ENCODE peak calls at places on chromosomes 3 and 15, in seven cellular contexts. R, C, P, X, S, V and B are unnamed samples.

GRCh38 chr3:123635220-123635619 is 50.4 kb upstream of the HACD2 start:
- DNase-seq in S (peak), C (no peak), X (no peak), P (no peak), V (peak), R (no peak), B (no peak)

GRCh38 chr3:157444789-157445188 is 8.1 kb downstream of the PTX3 start:
- DNase-seq in P (no peak), X (no peak), R (no peak), V (no peak), S (no peak), C (no peak), B (no peak)

GRCh38 chr3:11096266-11097135 is 57.8 kb upstream of the HRH1 start:
- DNase-seq in V (peak), C (peak), S (peak), R (no peak), X (no peak), P (peak), B (peak)

GRCh38 chr3:634511-634910 is 437.9 kb downstream of the CHL1 start:
- DNase-seq in C (no peak), P (no peak), X (no peak), V (no peak), S (no peak), R (no peak), B (no peak)

GRCh38 chr3:169497567-169498257 is 165.8 kb downstream of the MECOM start:
- DNase-seq in C (peak), R (no peak), P (no peak), S (peak), X (no peak), V (no peak), B (peak)

GRCh38 chr15:42364529-42364928 is 5.2 kb downstream of the CAPN3 start:
- DNase-seq in X (no peak), R (no peak), S (no peak), V (no peak), C (no peak), P (no peak), B (no peak)

GRCh38 chr15:74420193-74420905 is 13.4 kb downstream of the SEMA7A start:
- DNase-seq in V (no peak), X (no peak), P (no peak), C (peak), S (no peak), R (peak), B (no peak)

GRCh38 chr3:189824629-189825312 is 193.6 kb downstream of the TP63 start:
- DNase-seq in V (no peak), R (no peak), X (no peak), P (no peak), C (peak), S (peak), B (peak)

GRCh38 chr3:34995771-34996430 is 643.4 kb upstream of the ARPP21 start:
- DNase-seq in X (no peak), S (no peak), C (no peak), V (no peak), R (no peak), P (no peak), B (no peak)

DNA sequence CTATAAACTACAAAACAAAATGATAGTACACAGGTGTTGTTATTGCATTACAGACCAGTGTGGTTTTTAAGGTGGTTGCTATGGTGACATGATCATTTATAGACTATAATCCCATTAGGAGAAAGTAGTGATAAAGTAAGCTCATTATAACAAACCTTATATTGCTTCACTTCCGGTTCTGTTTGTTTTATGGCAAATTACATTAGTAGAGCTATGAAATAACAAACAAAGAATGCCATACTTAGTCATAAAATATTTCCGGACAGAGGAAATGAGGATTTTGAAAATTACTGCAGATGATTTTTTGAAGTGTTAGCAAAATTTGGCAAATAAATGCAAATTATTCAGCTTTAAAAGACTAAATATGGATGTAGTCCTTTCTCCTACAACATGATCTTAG is 640.4 kb upstream of the ARPP21 start:
- DNase-seq in X (no peak), V (no peak), C (no peak), P (no peak), R (no peak), S (no peak), B (no peak)
- H3K4me3 ChIP-seq in X (no peak), V (no peak), C (no peak), P (no peak), R (no peak), S (no peak), B (no peak)

GRCh38 chr3:171491412-171491811 is 31.2 kb upstream of the TNIK start:
- DNase-seq in C (no peak), V (no peak), X (no peak), S (peak), P (no peak), R (no peak), B (no peak)
- H2AFZ ChIP-seq in C (peak), V (no peak), X (peak), S (no peak), P (peak), R (no peak), B (no peak)

GRCh38 chr3:184379375-184380209 is at the start of gene CHRD:
- DNase-seq in P (no peak), V (peak), S (no peak), X (no peak), C (no peak), R (no peak), B (no peak)

GRCh38 chr3:184377882-184378445 is at the start of gene THPO:
- DNase-seq in V (peak), C (no peak), S (no peak), R (peak), P (peak), X (no peak), B (no peak)

GRCh38 chr3:184375747-184376495 is 2.1 kb downstream of the THPO start:
- DNase-seq in R (no peak), P (no peak), V (no peak), S (no peak), X (no peak), C (no peak), B (no peak)

GRCh38 chr3:184378650-184379374 is 805 bp upstream of the THPO start:
- DNase-seq in P (no peak), V (no peak), X (no peak), C (no peak), S (no peak), R (no peak), B (no peak)

GRCh38 chr3:184377374-184377773 is 633 bp downstream of the THPO start:
- DNase-seq in R (peak), P (no peak), X (peak), S (no peak), V (no peak), C (no peak), B (no peak)
- H3K4me3 ChIP-seq in R (peak), P (no peak), X (no peak), S (no peak), V (peak), C (no peak), B (no peak)

DNA sequence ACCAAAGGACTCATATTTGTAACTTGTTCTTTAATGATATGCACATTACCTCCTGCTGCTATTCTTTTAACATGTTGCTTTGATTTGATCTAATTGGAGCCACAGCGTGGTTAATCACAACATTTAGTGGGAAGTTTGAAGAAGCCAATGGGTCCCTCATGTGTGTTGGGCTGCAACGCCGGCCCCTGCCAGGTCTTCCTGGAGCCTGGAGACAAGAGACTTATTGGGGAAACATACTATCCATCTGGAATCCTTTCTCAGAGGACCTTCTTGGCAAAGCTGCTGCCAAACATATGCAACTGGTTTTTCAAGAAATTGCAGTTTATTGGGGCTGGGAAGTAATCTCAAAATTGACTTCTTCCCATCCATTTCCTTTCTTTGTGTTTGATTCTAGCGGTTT is 396.3 kb upstream of the PROK2 start:
- DNase-seq in P (no peak), S (no peak), R (no peak), X (no peak), C (no peak), V (no peak), B (no peak)
- H2AFZ ChIP-seq in P (no peak), S (no peak), R (no peak), X (no peak), C (no peak), V (no peak), B (no peak)

GRCh38 chr15:29822685-29823459 is 604 bp upstream of the TJP1 start:
- DNase-seq in R (peak), C (peak), S (peak), X (no peak), V (peak), P (no peak), B (peak)

GRCh38 chr15:29822100-29822684 is at the start of gene TJP1:
- DNase-seq in V (peak), P (peak), S (peak), C (peak), X (no peak), R (peak), B (peak)

GRCh38 chr15:29819979-29820801 is 2.1 kb downstream of the TJP1 start:
- DNase-seq in V (no peak), X (no peak), S (peak), P (no peak), R (no peak), C (no peak), B (no peak)

GRCh38 chr15:29821416-29822099 is 710 bp downstream of the TJP1 start:
- DNase-seq in R (peak), V (peak), X (no peak), C (peak), P (peak), S (peak), B (peak)

DNA sequence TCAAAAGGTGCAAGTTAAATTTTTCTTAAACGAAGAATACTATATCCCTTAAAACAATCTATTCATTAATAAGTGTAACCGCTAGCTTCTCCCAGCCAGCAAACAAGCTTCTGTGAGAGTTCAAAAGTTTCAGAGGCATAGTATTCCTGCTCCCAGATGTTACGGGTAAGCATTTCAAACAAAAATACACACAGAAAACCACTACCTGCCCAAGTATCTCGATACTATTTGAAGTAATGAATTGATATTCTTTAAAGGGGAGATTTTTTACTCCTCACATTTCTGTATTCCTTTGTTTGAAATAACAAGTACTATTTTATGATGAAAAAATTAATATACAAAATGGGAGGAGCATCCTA is 1.5 kb downstream of the TJP1 start:
- DNase-seq in V (no peak), P (no peak), R (no peak), S (peak), C (no peak), X (no peak), B (no peak)
- H3K4me3 ChIP-seq in V (peak), P (peak), R (peak), S (peak), C (peak), X (no peak), B (peak)

GRCh38 chr15:89137926-89138325 is 49.7 kb downstream of the ABHD2 start:
- DNase-seq in P (no peak), V (no peak), R (no peak), X (no peak), S (no peak), C (no peak), B (no peak)
- H2AFZ ChIP-seq in P (no peak), V (no peak), R (no peak), X (no peak), S (peak), C (no peak), B (no peak)

DNA sequence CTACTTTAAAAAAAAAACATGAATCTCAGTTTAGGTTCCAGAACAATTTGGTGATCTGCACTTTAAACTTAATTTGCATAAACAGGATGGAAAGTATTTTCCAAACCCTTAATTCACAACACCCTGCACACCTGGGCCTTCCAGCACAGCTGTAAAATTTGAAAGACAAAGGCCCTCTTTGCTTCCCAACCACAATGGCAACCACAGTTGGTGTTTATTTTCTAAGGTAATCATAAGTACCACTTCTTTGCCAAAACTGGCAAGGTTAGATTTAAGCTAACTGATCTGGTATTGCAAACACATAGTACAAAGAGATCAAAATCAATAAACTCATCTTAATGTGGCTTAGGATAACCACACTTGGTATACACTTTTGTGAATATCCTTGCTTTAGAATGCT is 4.1 kb downstream of the LRIG1 start:
- DNase-seq in S (no peak), X (peak), V (no peak), P (no peak), C (no peak), R (no peak), B (no peak)
- H3K4me3 ChIP-seq in S (no peak), X (peak), V (peak), P (no peak), C (no peak), R (no peak), B (no peak)

GRCh38 chr3:13025778-13026518 is 47.3 kb downstream of the IQSEC1 start:
- DNase-seq in R (no peak), C (no peak), S (no peak), V (no peak), P (no peak), X (no peak), B (no peak)

GRCh38 chr3:13022348-13023250 is 50.6 kb downstream of the IQSEC1 start:
- DNase-seq in X (peak), V (peak), C (peak), R (no peak), P (no peak), S (peak), B (peak)

GRCh38 chr3:13023251-13024055 is 49.8 kb downstream of the IQSEC1 start:
- DNase-seq in V (no peak), C (no peak), R (no peak), P (no peak), X (peak), S (peak), B (no peak)

GRCh38 chr3:13025090-13025489 is 48.1 kb downstream of the IQSEC1 start:
- DNase-seq in C (peak), X (no peak), V (no peak), R (peak), P (no peak), S (peak), B (peak)

DNA sequence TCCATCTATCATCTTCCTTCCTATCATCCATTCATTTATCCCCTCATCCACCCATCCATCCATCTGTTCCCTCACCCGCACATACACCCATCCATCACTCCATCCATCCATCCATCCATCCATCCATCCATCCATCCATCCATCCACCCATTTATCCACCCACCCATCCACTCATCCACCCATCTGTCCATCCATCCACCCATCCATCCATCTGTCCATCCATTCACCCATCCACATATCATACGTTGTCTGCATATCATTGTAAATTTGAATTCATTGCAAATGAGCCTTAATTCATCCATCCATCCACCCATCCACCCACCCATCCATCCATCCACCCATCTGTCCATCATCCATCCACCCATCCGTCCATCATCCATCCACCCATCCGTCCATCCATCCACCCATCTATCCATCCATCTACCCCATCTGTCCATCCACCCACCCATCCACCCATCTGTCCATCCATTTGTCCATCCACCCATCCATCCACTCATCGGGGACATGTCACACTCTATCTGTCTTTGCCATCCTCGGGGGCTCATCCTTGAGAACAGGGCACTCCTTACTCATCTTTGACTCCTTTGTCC is 48.9 kb downstream of the IQSEC1 start:
- DNase-seq in C (no peak), P (no peak), V (no peak), R (no peak), X (no peak), S (no peak), B (no peak)
- H2AFZ ChIP-seq in C (no peak), P (no peak), V (no peak), R (no peak), X (no peak), S (no peak), B (no peak)

GRCh38 chr15:59797756-59798604 is 108.9 kb upstream of the BNIP2 start:
- DNase-seq in R (no peak), C (no peak), S (no peak), V (no peak), P (no peak), X (no peak), B (no peak)
- H3K4me3 ChIP-seq in R (no peak), C (no peak), S (no peak), V (no peak), P (no peak), X (no peak), B (no peak)

DNA sequence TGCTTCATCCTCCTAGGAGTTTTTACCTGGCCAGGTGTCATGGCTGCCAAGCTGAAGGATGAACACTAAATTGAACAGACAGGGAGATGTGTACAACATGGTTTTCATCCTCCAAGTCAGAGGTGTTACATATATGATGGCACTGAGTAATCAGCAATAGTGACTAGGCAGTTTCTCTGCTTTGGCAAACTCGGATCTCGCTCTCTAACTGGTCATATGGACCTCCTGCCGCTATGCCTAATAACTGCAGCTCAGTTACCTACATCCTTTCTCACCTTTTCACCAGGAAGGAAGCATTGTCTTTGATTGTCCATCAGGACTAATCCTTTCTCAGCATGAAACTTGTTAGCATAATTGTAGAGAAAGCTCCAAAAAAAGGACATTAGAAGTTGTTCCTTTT is 175.9 kb upstream of the PLSCR5 start:
- DNase-seq in S (no peak), X (no peak), V (peak), C (no peak), R (no peak), P (no peak), B (no peak)
- H2AFZ ChIP-seq in S (no peak), X (no peak), V (no peak), C (peak), R (no peak), P (no peak), B (no peak)